ENCODE peak calls at places on chromosomes 4 and X, in five cellular contexts. H is testis, I is brain microvascular endothelial cell, R is prostate gland, E is A549. X is an unnamed sample.

GRCh38 chr4:183806341-183806740 is 98.8 kb upstream of the STOX2 start:
- DNase-seq in H (no peak), I (no peak), R (no peak), E (no peak), X (no peak)

GRCh38 chr4:182724414-182724813 is 192.8 kb downstream of the DCTD start:
- DNase-seq in H (no peak), I (no peak), R (no peak), E (no peak), X (no peak)

GRCh38 chr4:75169020-75169814 is 236.3 kb downstream of the PARM1 start:
- DNase-seq in H (no peak), I (no peak), R (no peak), E (no peak), X (no peak)

GRCh38 chrX:120512627-120513026 is 43.5 kb upstream of the LAMP2 start:
- DNase-seq in H (no peak), I (no peak), R (no peak), E (no peak), X (no peak)

GRCh38 chr4:33226133-33226532 is 2506.0 kb downstream of the PCDH7 start:
- DNase-seq in H (no peak), I (no peak), R (no peak), E (no peak), X (no peak)

GRCh38 chr4:17665346-17665745 is 50.9 kb downstream of the MED28 start:
- DNase-seq in H (no peak), I (no peak), R (no peak), E (no peak), X (no peak)

GRCh38 chrX:134849390-134849789 is 141.4 kb upstream of the SMIM10 start:
- DNase-seq in H (no peak), I (peak; percentile 55), R (no peak), E (no peak), X (no peak)

GRCh38 chr4:99887837-99888236 is 6.4 kb downstream of the LAMTOR3 start:
- DNase-seq in H (no peak), I (no peak), R (no peak), E (no peak), X (no peak)

DNA sequence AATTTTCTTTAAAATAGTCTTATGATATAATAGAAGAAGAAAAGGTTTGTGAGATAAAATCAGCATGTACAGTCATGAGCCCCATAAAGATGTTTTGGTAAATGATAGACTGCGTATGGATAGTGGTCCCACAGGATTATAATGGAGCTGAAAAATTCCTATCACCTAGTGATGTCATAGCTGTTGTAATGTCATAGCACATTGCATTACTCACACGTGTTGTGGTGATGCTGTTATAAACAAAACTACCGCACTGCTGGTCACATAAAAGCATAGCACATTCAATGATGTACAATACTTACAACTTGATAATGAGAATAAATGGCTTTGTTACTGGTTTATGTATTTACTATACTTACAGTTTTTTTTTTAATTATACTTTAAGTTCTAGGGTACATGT is 715.2 kb upstream of the HTR2C start:
- DNase-seq in H (no peak), I (no peak), R (no peak), E (no peak), X (no peak)
- H3K4me3 ChIP-seq in H (no peak overlapping the region), I (no peak overlapping the region), R (no peak overlapping the region), E (no peak overlapping the region), X (no peak overlapping the region)

DNA sequence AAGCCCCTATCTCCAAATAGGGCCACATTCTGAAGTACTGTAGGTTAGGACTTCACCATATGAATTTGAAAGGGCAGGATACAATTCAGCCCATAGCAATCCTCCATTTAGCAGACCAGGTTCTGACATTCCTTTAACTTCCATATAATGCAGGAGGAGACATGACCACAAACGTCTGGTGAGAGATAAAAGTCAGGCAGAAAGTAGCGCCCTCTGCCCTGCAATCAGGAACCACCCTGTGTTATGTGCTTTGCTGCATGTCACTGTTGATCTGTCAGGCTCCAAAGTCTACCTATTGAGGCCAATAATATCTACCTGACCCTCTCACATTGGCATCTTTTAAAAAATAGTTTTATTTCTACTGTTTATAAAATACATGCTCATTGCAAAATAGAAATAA is 30.2 kb upstream of the SEPSECS start:
- DNase-seq in H (no peak), I (no peak), R (no peak), E (no peak), X (no peak)
- TF ChIP-seq CTCF in H (no peak), I (no peak), R (no peak), E (no peak), X (no peak)

DNA sequence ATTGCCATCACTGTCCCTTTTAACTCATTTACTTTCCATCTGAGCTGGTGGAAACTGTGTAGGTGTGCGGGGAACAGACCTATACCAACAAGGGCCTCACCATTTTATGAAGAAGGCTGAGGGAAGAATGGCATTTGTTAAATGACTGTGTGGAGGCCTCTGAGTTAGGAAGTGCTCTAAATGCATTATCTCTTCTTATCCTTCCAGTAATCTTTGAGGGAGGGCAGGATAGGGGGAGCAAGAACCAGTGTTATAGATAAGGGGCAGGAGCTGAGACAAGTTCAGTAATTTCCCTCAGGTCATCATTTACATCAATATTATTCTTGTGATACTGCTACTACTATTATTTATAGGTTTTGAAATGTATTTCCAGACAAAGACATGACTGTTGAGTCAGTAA is 122.4 kb upstream of the PDLIM3 start:
- DNase-seq in H (no peak), I (peak; percentile 44), R (no peak), E (no peak), X (no peak)
- H3K4me3 ChIP-seq in H (no peak overlapping the region), I (no peak overlapping the region), R (no peak overlapping the region), E (no peak overlapping the region), X (no peak overlapping the region)

DNA sequence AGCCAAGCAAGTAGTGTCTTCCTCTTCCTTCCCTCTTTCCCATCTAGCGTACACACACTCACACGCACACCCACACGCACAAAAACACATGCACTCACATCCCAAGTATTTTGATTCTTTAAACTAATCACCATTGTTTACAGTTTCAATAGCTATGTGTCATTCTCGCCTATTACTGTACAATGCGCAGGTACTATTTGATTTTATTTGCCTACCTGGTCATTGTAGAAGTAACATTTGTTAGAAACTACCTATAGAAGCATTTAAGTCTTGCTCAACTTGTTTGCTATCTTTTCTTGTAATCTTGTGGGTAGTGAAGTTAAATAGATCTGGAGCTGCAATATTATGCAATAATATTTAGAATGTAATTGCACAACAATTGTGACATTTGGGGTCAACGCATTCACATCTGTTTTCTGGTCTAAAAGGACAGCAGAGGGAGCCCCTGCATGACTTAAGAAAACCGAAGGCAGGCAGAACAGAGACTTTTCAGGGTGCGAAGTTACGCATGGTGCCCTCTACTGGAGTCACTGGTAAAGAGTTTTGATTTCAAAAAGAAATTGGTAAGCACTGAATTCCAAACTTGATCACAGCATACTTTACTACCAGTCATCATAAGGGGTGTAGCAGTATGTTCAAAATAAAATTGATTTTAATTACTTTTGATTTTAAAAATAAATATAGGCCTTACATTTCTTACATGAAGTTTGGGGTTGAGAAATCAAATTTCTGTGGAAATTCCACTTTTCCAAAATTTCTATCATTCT is 503.3 kb upstream of the FAM241A start:
- DNase-seq in H (peak; percentile 74), I (peak; percentile 83), R (peak; percentile 60), E (peak; percentile 45), X (peak; percentile 74)
- TF ChIP-seq CTCF in H (peak; percentile 34), I (peak; percentile 94), R (no peak), E (peak; percentile 94), X (peak; percentile 99)

DNA sequence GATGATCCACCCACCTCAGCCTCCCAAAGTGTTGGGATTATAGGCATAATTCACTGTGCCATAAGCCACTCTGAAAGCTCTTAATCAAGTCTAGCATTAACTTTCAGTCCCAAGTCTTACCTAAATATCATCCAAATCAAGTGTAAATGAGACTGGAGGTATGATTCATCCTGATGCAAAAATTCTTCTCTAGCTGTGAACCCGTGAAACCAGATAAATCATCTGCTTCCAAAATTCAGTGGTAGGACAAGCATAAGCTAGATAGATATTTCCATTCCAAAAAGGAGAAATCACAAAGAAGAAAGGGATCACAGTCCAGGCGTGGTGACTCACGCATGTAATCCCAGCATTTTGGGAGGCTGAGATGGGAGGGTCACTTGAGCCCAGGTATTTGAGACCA is 8.8 kb upstream of the TBC1D25 start:
- DNase-seq in H (no peak), I (no peak), R (no peak), E (no peak), X (no peak)
- H3K4me3 ChIP-seq in H (no peak overlapping the region), I (no peak overlapping the region), R (no peak overlapping the region), E (no peak overlapping the region), X (no peak overlapping the region)

DNA sequence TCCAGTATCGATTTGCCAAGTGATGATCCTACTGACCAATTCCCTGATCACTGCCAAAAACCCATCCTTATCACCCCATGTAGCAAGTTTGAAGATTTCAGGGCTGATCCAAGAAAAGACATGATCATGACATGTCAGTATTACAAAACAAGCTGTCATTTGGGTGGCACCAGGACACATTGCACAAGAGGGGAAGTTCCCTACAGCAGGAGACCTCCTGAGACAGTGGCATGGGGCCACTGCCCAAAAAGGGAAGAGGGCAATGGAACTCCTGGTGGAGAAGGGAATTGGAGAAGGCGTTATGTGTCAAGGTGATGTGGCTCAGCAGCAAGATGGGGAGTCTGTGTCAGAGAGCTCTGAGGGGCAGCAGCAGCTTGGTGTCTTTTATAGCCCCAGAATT is 43.4 kb downstream of the ZNF182 start:
- DNase-seq in H (no peak), I (no peak), R (no peak), E (no peak), X (no peak)
- TF ChIP-seq CTCF in H (no peak), I (no peak), R (no peak), E (no peak), X (no peak)

GRCh38 chrX:131827935-131828334 is 195.2 kb upstream of the STK26 start:
- DNase-seq in H (no peak), I (peak; percentile 23), R (no peak), E (no peak), X (peak; percentile 35)

GRCh38 chrX:131826572-131826971 is 196.5 kb upstream of the STK26 start:
- DNase-seq in H (no peak), I (no peak), R (no peak), E (no peak), X (no peak)

GRCh38 chrX:131828482-131828881 is 194.6 kb upstream of the STK26 start:
- DNase-seq in H (no peak), I (no peak), R (no peak), E (no peak), X (no peak)

GRCh38 chrX:131831185-131831520 is 191.9 kb upstream of the STK26 start:
- DNase-seq in H (no peak), I (peak; percentile 6), R (no peak), E (no peak), X (no peak)

DNA sequence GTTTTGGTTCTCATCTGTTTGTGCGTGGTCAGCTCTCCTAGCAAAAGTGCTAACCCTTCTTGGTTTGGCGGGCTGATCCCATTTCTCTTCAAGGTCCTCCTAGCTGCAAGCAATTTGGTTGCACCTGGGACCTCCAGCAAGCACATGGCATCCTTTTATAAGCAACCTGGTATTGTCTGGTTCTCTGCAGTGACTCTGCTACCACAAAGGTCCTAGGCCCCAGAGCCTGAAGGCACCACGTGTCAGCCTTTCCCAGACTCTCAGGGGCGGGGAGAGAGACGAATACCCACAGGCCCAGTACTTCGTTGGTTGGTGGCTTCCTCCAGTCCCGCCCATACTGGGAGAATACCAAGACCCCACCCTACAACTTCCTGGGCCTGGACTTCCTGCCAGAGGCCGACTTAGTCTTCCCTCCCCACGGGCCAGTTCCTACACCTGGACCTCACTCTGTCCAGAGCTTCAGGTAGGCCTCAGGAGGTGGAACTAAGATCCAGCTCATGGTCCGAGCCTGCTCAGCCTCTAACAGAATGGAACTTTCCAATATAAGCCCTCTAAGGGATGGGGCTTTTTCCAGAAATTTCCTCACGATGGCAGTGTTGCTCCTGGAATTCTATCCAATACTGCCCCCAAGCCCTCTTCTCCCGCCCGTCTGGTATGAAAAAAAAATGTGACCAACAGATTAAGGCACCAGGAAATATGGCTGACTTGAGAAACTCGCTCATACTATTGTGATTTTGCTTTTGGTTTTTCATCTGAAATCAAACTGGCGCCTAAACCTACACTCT is 192.5 kb upstream of the STK26 start:
- DNase-seq in H (peak; percentile 28), I (peak; percentile 78), R (no peak), E (no peak), X (peak; percentile 84)
- H3K4me3 ChIP-seq in H (no peak overlapping the region), I (peak overlapping the region; percentile 47), R (no peak overlapping the region), E (no peak overlapping the region), X (peak overlapping the region; percentile 80)

X was measured in BE2C.